ENCODE peak calls at places on chromosomes 6 and 20, in seven cellular contexts. J, E, G, I, Y, B and W are unnamed samples.

GRCh38 chr6:130143709-130144108 is 79.0 kb downstream of the SAMD3 start:
- DNase-seq in J (no peak), E (no peak), G (no peak), I (no peak), Y (no peak), B (no peak), W (no peak)

GRCh38 chr6:40082278-40083043 is 148.2 kb upstream of the MOCS1 start:
- DNase-seq in J (no peak), E (no peak), G (no peak), I (no peak), Y (no peak), B (no peak), W (no peak)

GRCh38 chr6:169982461-169983386 is 231.3 kb downstream of the ERMARD start:
- DNase-seq in J (no peak), E (no peak), G (no peak), I (no peak), Y (peak; percentile 59), B (peak; percentile 43), W (no peak)

GRCh38 chr6:139409026-139409425 is 34.6 kb upstream of the CITED2 start:
- DNase-seq in J (no peak), E (no peak), G (no peak), I (no peak), Y (no peak), B (no peak), W (no peak)

GRCh38 chr6:121510568-121511177 is 75.2 kb downstream of the GJA1 start:
- DNase-seq in J (no peak), E (no peak), G (peak; percentile 76), I (no peak), Y (no peak), B (no peak), W (peak; percentile 19)

GRCh38 chr6:81682238-81682795 is 70.2 kb downstream of the TENT5A start:
- DNase-seq in J (no peak), E (no peak), G (no peak), I (no peak), Y (no peak), B (no peak), W (no peak)

GRCh38 chr20:4844325-4844724 is 122.6 kb downstream of the PRND start:
- DNase-seq in J (no peak), E (no peak), G (no peak), I (no peak), Y (peak; percentile 24), B (no peak), W (no peak)

GRCh38 chr6:41466437-41466990 is 79.7 kb upstream of the FOXP4 start:
- DNase-seq in J (no peak), E (no peak), G (no peak), I (no peak), Y (no peak), B (no peak), W (no peak)

GRCh38 chr6:22399693-22400092 is 102.9 kb upstream of the PRL start:
- DNase-seq in J (no peak), E (no peak), G (peak; percentile 6), I (no peak), Y (no peak), B (peak; percentile 56), W (no peak)

GRCh38 chr20:58271596-58272460 is 37.7 kb upstream of the RAB22A start:
- DNase-seq in J (no peak), E (no peak), G (no peak), I (no peak), Y (no peak), B (no peak), W (no peak)

GRCh38 chr6:35624341-35625070 is 64.2 kb downstream of the FKBP5 start:
- DNase-seq in J (no peak), E (peak; percentile 46), G (peak; percentile 42), I (no peak), Y (no peak), B (no peak), W (no peak)

GRCh38 chr6:44247338-44248302 is 719 bp downstream of the HSP90AB1 start:
- DNase-seq in J (peak; percentile 78), E (peak; percentile 62), G (peak; percentile 66), I (peak; percentile 80), Y (peak; percentile 87), B (peak; percentile 67), W (peak; percentile 62)

GRCh38 chr6:64984947-64985346 is 722.1 kb downstream of the EYS start:
- DNase-seq in J (no peak), E (no peak), G (no peak), I (no peak), Y (no peak), B (no peak), W (no peak)

GRCh38 chr20:2767768-2768631 is 32.4 kb downstream of the CPXM1 start:
- DNase-seq in J (no peak), E (no peak), G (peak; percentile 54), I (no peak), Y (no peak), B (peak; percentile 87), W (peak; percentile 97)

GRCh38 chr6:166997768-166998255 is 1.4 kb upstream of the CEP43 start:
- DNase-seq in J (peak; percentile 69), E (peak; percentile 84), G (peak; percentile 73), I (peak; percentile 65), Y (peak; percentile 68), B (peak; percentile 78), W (peak; percentile 57)

GRCh38 chr6:7566617-7567173 is 23.3 kb upstream of the SNRNP48 start:
- DNase-seq in J (no peak), E (no peak), G (no peak), I (no peak), Y (no peak), B (no peak), W (no peak)

GRCh38 chr20:48740714-48741113 is 87.1 kb downstream of the PREX1 start:
- DNase-seq in J (no peak), E (no peak), G (no peak), I (no peak), Y (no peak), B (no peak), W (no peak)

GRCh38 chr6:15744824-15745402 is 82.1 kb upstream of the DTNBP1 start:
- DNase-seq in J (no peak), E (peak; percentile 34), G (no peak), I (no peak), Y (no peak), B (no peak), W (no peak)

GRCh38 chr6:170130771-170131241 is 160.1 kb downstream of the DLL1 start:
- DNase-seq in J (no peak), E (no peak), G (no peak), I (no peak), Y (peak; percentile 42), B (no peak), W (no peak)

GRCh38 chr20:32563311-32564272 is 21.5 kb downstream of the NOL4L start:
- DNase-seq in J (no peak), E (no peak), G (no peak), I (no peak), Y (no peak), B (no peak), W (no peak)

GRCh38 chr20:10670521-10671220 is 3.1 kb downstream of the JAG1 start:
- DNase-seq in J (no peak), E (no peak), G (peak; percentile 63), I (no peak), Y (no peak), B (no peak), W (no peak)

DNA sequence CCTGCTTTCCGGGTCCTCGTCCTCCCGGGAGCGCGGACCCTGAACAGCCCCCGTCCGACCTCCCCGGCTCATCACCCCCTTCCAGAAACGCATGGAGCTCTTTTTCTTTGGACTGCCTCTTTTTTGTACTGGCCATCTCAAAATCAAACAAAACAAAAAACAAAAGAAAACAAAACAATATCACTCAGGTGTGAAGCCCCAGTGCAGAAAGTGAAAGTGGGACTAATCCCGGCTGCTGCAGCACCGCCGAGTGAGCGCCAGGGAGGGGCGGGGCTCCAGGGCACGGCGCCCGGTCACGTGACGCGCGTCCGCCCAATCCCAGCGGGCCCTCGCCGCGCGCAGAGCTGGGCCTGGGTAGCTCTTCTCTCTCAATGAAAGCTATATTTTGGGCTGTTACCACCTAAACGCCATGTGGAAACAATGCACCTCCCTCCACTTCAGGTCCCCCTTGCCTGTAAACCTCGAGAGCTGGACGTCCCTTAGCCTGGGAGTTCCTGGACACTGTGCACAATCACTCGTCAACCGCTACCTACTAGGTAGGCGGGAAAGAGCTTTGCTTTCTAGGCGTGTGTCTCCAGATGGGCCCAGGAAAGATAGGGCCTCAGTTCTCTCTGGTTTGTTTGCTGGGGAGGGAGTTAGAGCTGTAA is 93.7 kb upstream of the PRDM1 start:
- DNase-seq in J (peak; percentile 92), E (peak; percentile 88), G (peak; percentile 76), I (peak; percentile 97), Y (peak; percentile 84), B (peak; percentile 80), W (peak; percentile 81)
- TF ChIP-seq POLR2AphosphoS5 in J (peak; percentile 81), E (no peak), G (no peak), I (no peak), Y (no peak), B (peak; percentile 25), W (peak; percentile 74)

GRCh38 chr6:32109114-32109764 is at the start of gene TNXB:
- DNase-seq in J (peak; percentile 35), E (no peak), G (no peak), I (peak; percentile 85), Y (no peak), B (no peak), W (no peak)
- H3K4me1 ChIP-seq in J (peaks cover 50% of the 10 kb centered on the region), E (peaks cover 13% of the 10 kb centered on the region), G (no peaks in the 10 kb centered on the region), I (peaks cover 29% of the 10 kb centered on the region), Y (peaks cover 59% of the 10 kb centered on the region), B (no peaks in the 10 kb centered on the region), W (peaks cover 12% of the 10 kb centered on the region)

GRCh38 chr20:63020681-63021080 is 13.9 kb upstream of the BHLHE23 start:
- DNase-seq in J (no peak), E (no peak), G (no peak), I (no peak), Y (no peak), B (no peak), W (no peak)
- TF ChIP-seq POLR2AphosphoS5 in J (no peak), E (no peak), G (no peak), I (no peak), Y (no peak), B (no peak), W (no peak)

GRCh38 chr6:33304216-33304615 is 5.5 kb upstream of the RGL2 start:
- DNase-seq in J (no peak), E (no peak), G (no peak), I (no peak), Y (no peak), B (no peak), W (no peak)
- H3K4me1 ChIP-seq in J (peaks cover 16% of the 10 kb centered on the region), E (no peaks in the 10 kb centered on the region), G (peaks cover 4% of the 10 kb centered on the region), I (no peaks in the 10 kb centered on the region), Y (peaks cover 19% of the 10 kb centered on the region), B (no peaks in the 10 kb centered on the region), W (no peaks in the 10 kb centered on the region)

DNA sequence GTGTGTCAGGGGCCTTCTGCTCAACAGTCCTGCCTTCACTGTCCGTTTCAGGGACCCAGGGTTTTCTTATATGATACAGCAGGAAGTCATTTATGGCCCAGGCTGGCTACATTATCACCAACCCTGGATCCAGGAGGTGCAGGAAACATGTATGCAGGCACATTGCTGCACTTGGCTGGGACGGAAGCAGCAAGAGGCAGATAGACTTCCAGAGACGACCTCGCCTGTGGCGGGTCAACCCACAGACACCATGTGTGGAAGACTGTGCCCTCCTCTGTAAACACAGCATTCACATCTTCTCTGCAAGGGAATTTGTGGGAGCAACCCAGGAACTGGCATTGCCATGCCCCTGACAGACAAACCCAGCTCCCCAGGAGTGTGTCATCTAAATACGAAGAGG is 43.7 kb downstream of the TBC1D7 start:
- DNase-seq in J (no peak), E (no peak), G (peak; percentile 35), I (no peak), Y (no peak), B (no peak), W (no peak)
- TF ChIP-seq POLR2AphosphoS5 in J (no peak), E (no peak), G (no peak), I (no peak), Y (no peak), B (no peak), W (no peak)

GRCh38 chr20:53529658-53530057 is 64.0 kb downstream of the ZNF217 start:
- DNase-seq in J (no peak), E (peak; percentile 33), G (no peak), I (no peak), Y (peak; percentile 9), B (no peak), W (no peak)
- H3K4me1 ChIP-seq in J (no peaks in the 10 kb centered on the region), E (no peaks in the 10 kb centered on the region), G (no peaks in the 10 kb centered on the region), I (no peaks in the 10 kb centered on the region), Y (no peaks in the 10 kb centered on the region), B (no peaks in the 10 kb centered on the region), W (no peaks in the 10 kb centered on the region)